ENCODE peak calls at places on chromosomes 12 and 14, in five cellular contexts. X, Q, S, W and M are unnamed samples.

GRCh38 chr14:102131741-102132140 is 8.0 kb upstream of the WDR20 start:
- DNase-seq in S (no peak), Q (no peak), W (no peak), X (no peak), M (no peak)

GRCh38 chr14:104211242-104211641 is 72.9 kb downstream of the KIF26A start:
- DNase-seq in W (no peak), X (no peak), Q (no peak), S (no peak), M (no peak)

GRCh38 chr14:83556065-83556464 is 1973.9 kb upstream of the FLRT2 start:
- DNase-seq in X (no peak), S (no peak), Q (no peak), W (no peak), M (no peak)

GRCh38 chr12:82174383-82174782 is 183.8 kb downstream of the CCDC59 start:
- DNase-seq in W (no peak), X (no peak), S (no peak), Q (no peak), M (no peak)

GRCh38 chr14:105315211-105315721 is 718 bp downstream of the PACS2 start:
- DNase-seq in Q (no peak), W (no peak), X (peak; percentile 27), S (peak; percentile 55), M (no peak)

GRCh38 chr14:101064718-101065117 is 161.2 kb upstream of the RTL1 start:
- DNase-seq in S (no peak), W (no peak), Q (no peak), X (no peak), M (no peak)

GRCh38 chr12:18824287-18824686 is 86.4 kb downstream of the CAPZA3 start:
- DNase-seq in X (no peak), S (no peak), Q (no peak), W (no peak), M (no peak)

GRCh38 chr12:108689314-108690190 is 41.8 kb downstream of the CORO1C start:
- DNase-seq in X (peak; percentile 27), Q (no peak), W (no peak), S (no peak), M (no peak)

GRCh38 chr14:88750945-88751344 is 41.8 kb downstream of the EML5 start:
- DNase-seq in X (no peak), S (no peak), W (no peak), Q (no peak), M (no peak)

GRCh38 chr12:32841061-32841460 is 55.5 kb downstream of the PKP2 start:
- DNase-seq in Q (no peak), S (no peak), X (no peak), W (no peak), M (no peak)

GRCh38 chr14:20177433-20177974 is 13.2 kb upstream of the OR11G2 start:
- DNase-seq in X (no peak), Q (no peak), S (no peak), W (no peak), M (no peak)

GRCh38 chr12:124515981-124516380 is 51.4 kb downstream of the NCOR2 start:
- DNase-seq in X (no peak), S (no peak), Q (no peak), W (no peak), M (no peak)
- H3K27ac ChIP-seq in X (no peak overlapping the region), S (no peak overlapping the region), Q (peak overlapping the region; percentile 83), W (no peak overlapping the region), M (peak overlapping the region; percentile 94)

GRCh38 chr12:57568838-57569237 is 19.0 kb downstream of the KIF5A start:
- DNase-seq in W (no peak), Q (no peak), X (no peak), S (no peak), M (no peak)
- H3K27ac ChIP-seq in W (no peak overlapping the region), Q (no peak overlapping the region), X (no peak overlapping the region), S (no peak overlapping the region), M (no peak overlapping the region)

GRCh38 chr12:114174326-114174725 is 208.2 kb upstream of the RBM19 start:
- DNase-seq in W (no peak), S (no peak), Q (no peak), X (no peak), M (no peak)
- H3K27ac ChIP-seq in W (no peak overlapping the region), S (no peak overlapping the region), Q (no peak overlapping the region), X (no peak overlapping the region), M (no peak overlapping the region)

GRCh38 chr14:65491274-65491673 is 78.7 kb downstream of the FUT8 start:
- DNase-seq in S (no peak), X (no peak), W (no peak), Q (no peak), M (no peak)
- H3K27ac ChIP-seq in S (no peak overlapping the region), X (no peak overlapping the region), W (no peak overlapping the region), Q (no peak overlapping the region), M (no peak overlapping the region)

DNA sequence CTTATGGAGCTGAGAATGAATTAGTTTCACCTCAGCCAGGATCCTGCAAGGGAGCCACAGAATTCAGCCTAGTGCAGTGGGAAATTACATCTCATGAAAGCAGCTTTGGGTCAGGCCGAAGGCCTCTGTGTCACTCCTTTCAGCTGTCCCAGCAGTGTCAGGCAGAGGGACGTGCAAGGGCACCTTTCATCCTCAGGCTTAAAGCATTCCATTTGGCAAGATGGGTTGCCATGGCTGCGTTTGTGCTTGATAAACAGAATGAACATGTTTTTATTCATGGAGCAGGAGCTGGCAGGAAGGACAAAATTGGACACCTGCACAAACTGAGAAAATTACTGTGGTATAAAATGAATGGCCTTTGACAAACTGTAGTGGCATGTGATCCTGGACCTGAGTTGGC is 29.4 kb downstream of the ACAD10 start:
- DNase-seq in Q (no peak), W (no peak), X (no peak), S (no peak), M (no peak)
- H3K27ac ChIP-seq in Q (no peak overlapping the region), W (no peak overlapping the region), X (no peak overlapping the region), S (no peak overlapping the region), M (no peak overlapping the region)

DNA sequence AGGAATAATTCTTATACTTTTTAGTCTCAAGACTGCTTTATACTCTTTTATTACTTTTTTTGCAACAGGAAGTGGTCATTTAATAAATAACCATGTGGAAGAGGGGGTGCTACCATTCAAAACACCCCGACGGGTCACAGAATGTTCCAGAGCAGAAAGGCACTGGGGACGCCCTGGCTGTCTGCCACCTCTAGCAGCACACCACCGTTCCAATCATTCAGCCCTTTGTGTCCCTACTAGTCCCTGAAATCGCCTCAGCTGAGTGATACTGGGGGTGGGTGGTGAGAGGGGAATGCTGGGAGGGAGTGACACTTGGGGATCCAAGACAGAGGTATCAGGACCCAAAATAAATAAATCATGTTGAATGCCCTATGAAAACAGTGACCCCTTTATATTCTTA is 52.4 kb downstream of the MON2 start:
- DNase-seq in W (no peak), Q (no peak), S (no peak), X (no peak), M (no peak)
- H3K27ac ChIP-seq in W (no peak overlapping the region), Q (no peak overlapping the region), S (no peak overlapping the region), X (no peak overlapping the region), M (no peak overlapping the region)

GRCh38 chr12:6947615-6948014 is 3.5 kb upstream of the PTPN6 start:
- DNase-seq in Q (no peak), W (no peak), S (no peak), X (no peak), M (no peak)
- H3K27ac ChIP-seq in Q (no peak overlapping the region), W (no peak overlapping the region), S (peak overlapping the region; percentile 96), X (no peak overlapping the region), M (no peak overlapping the region)

GRCh38 chr14:73732006-73732405 is 17.8 kb upstream of the PNMA1 start:
- DNase-seq in X (no peak), Q (no peak), W (no peak), S (no peak), M (no peak)
- H3K27ac ChIP-seq in X (no peak overlapping the region), Q (peak overlapping the region; percentile 51), W (no peak overlapping the region), S (no peak overlapping the region), M (no peak overlapping the region)

GRCh38 chr14:24365600-24366374 is 2.2 kb upstream of the NFATC4 start:
- DNase-seq in X (peak; percentile 85), S (peak; percentile 29), Q (no peak), W (peak; percentile 71), M (peak; percentile 71)
- H3K27ac ChIP-seq in X (peak overlapping the region; percentile 89), S (no peak overlapping the region), Q (no peak overlapping the region), W (no peak overlapping the region), M (peak overlapping the region; percentile 96)

GRCh38 chr12:47251919-47252318 is 172.2 kb upstream of the AMIGO2 start:
- DNase-seq in Q (no peak), W (no peak), S (no peak), X (no peak), M (no peak)
- H3K27ac ChIP-seq in Q (no peak overlapping the region), W (no peak overlapping the region), S (no peak overlapping the region), X (no peak overlapping the region), M (no peak overlapping the region)